ENCODE peak calls at places on chromosome 11, in six cellular contexts. R is astrocyte, J is left lung, X is right lobe of liver, F is PC-9, D is stomach. C is an unnamed sample.

GRCh38 chr11:69411257-69411924 is 70.1 kb upstream of the LINC01488 start:
- DNase-seq in R (no peak), J (no peak), X (no peak), F (no peak), D (no peak), C (no peak)

GRCh38 chr11:9753031-9753430 is 89.2 kb downstream of the SWAP70 start:
- DNase-seq in R (peak; percentile 84), J (no peak), X (no peak), F (no peak), D (no peak), C (no peak)

GRCh38 chr11:1640076-1640946 is 10.7 kb downstream of the KRTAP5-5 start:
- DNase-seq in R (no peak), J (peak; percentile 87), X (peak; percentile 68), F (no peak), D (peak; percentile 43), C (no peak)

GRCh38 chr11:122305018-122305417 is 189.0 kb upstream of the BLID start:
- DNase-seq in R (no peak), J (no peak), X (no peak), F (no peak), D (no peak), C (no peak)

GRCh38 chr11:68509105-68509504 is 48.6 kb downstream of the PPP6R3 start:
- DNase-seq in R (peak; percentile 18), J (no peak), X (no peak), F (no peak), D (no peak), C (no peak)

GRCh38 chr11:10490398-10491232 is 35.6 kb downstream of the AMPD3 start:
- DNase-seq in R (peak; percentile 95), J (peak; percentile 70), X (no peak), F (peak; percentile 88), D (peak; percentile 68), C (peak; percentile 84)

GRCh38 chr11:121654506-121655480 is 202.0 kb upstream of the SORL1-AS1 start:
- DNase-seq in R (no peak), J (no peak), X (no peak), F (peak; percentile 59), D (no peak), C (no peak)

GRCh38 chr11:34358258-34358665 is 452 bp upstream of the ABTB2 start:
- DNase-seq in R (peak; percentile 64), J (peak; percentile 86), X (peak; percentile 89), F (peak; percentile 79), D (peak; percentile 59), C (peak; percentile 83)

GRCh38 chr11:68956142-68956541 is 24.6 kb downstream of the MRGPRD start:
- DNase-seq in R (no peak), J (no peak), X (no peak), F (no peak), D (no peak), C (no peak)

GRCh38 chr11:13384837-13385417 is 78.1 kb downstream of the BTBD10 start:
- DNase-seq in R (peak; percentile 25), J (no peak), X (no peak), F (no peak), D (no peak), C (no peak)

GRCh38 chr11:113670149-113670829 is 35.8 kb downstream of the TMPRSS5 start:
- DNase-seq in R (no peak), J (no peak), X (no peak), F (no peak), D (no peak), C (no peak)

GRCh38 chr11:67266424-67267187 is at the start of gene GRK2:
- DNase-seq in R (no peak), J (peak; percentile 89), X (peak; percentile 76), F (no peak), D (peak; percentile 52), C (peak; percentile 81)

DNA sequence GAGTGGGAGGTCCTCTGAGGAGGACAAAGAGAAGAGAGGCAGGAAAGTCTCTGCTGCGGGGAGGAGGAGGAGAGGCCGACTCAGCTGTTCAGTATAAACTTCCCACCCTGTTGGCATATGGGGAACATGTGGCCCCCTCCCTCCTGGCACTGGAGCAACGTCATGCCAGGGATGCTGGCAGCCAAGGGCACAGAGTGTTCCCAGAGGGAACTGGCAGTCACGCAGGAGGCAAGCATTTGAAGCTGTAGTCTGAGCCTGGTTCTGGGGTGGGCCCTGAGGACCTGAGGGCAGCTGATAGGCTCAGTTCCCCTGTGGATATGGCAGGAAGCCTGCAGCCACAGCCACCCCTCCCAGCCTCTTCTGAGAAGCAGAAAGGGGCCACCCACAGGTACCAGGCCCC is 67.1 kb upstream of the TSPAN18 start:
- DNase-seq in R (no peak), J (no peak), X (no peak), F (no peak), D (no peak), C (peak; percentile 87)
- H3K27ac ChIP-seq in R (no peak overlapping the region), J (no peak overlapping the region), X (no peak overlapping the region), F (no peak overlapping the region), D (no peak overlapping the region), C (peak overlapping the region; percentile 29)

GRCh38 chr11:75950141-75950540 is 135.1 kb downstream of the UVRAG start:
- DNase-seq in R (no peak), J (no peak), X (no peak), F (no peak), D (no peak), C (no peak)

GRCh38 chr11:75949023-75949672 is 134.1 kb downstream of the UVRAG start:
- DNase-seq in R (no peak), J (no peak), X (no peak), F (no peak), D (no peak), C (no peak)

GRCh38 chr11:75944515-75944914 is 129.5 kb downstream of the UVRAG start:
- DNase-seq in R (no peak), J (no peak), X (no peak), F (no peak), D (no peak), C (no peak)

GRCh38 chr11:75946531-75947530 is 131.8 kb downstream of the UVRAG start:
- DNase-seq in R (peak; percentile 80), J (no peak), X (no peak), F (peak; percentile 56), D (no peak), C (peak; percentile 29)

DNA sequence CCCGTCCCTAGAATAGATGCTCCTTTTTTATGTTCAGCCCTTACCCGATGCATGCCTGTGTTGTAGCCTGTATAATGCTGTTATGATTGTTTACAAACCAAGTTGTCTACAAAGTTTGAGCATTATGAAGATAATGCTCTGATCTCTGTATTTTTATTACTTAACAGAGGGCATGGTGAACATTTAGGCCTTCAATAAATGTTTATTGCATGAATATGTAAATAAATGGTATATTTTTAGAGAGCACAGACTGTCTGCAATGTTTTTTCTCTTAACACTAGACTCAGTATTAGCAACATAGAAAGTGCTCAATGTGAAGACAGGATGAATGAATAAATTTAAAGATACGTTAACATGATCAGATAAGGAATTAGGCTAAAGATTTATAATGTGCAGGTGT is 130.9 kb downstream of the UVRAG start:
- DNase-seq in R (no peak), J (no peak), X (no peak), F (no peak), D (no peak), C (no peak)
- H3K27ac ChIP-seq in R (no peak overlapping the region), J (no peak overlapping the region), X (no peak overlapping the region), F (no peak overlapping the region), D (no peak overlapping the region), C (no peak overlapping the region)

DNA sequence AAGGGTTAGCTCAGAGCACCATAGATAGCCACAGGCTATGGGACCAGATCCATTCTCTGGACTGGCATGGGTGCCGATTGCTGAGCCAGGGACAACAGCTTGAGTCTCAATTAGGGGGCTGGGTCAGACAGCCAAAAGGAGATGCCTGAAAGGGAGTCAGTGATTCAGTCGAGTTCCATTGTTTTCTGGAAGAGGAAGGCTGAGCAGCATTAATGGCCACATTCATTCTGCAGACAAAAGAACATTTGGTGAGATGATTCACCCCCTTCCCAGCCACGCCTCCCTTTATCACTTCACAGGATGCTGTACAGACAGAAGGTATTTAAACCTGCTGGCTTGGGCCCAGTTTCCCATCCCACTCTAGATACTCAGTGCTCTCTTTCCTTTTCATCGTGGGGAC is 131.9 kb downstream of the ADAMTS15 start:
- DNase-seq in R (peak; percentile 99), J (no peak), X (no peak), F (peak; percentile 70), D (no peak), C (no peak)
- H3K27ac ChIP-seq in R (peak overlapping the region; percentile 99), J (no peak overlapping the region), X (no peak overlapping the region), F (peak overlapping the region; percentile 82), D (peak overlapping the region; percentile 63), C (peak overlapping the region; percentile 80)

DNA sequence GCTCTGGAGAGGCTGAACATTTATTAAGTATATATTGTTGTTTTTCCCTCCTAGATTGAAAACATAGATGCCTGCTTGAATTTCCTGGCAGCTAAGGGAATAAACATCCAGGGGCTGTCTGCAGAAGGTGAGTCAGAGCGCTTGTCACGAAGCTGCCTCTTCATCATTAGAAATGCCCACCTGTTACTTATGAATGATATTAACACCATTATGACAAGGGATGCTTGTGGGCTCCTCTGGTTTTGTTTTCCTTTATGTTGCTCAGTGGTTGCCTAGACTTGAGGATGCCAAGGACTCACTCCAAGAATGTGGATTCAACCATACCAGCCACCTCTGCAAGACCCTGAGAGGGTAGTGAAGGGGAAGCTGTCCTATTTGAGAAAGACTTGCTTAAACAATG is 156.2 kb downstream of the NAV2 start:
- DNase-seq in R (peak; percentile 61), J (no peak), X (no peak), F (no peak), D (no peak), C (no peak)
- H3K27ac ChIP-seq in R (no peak overlapping the region), J (no peak overlapping the region), X (no peak overlapping the region), F (no peak overlapping the region), D (no peak overlapping the region), C (peak overlapping the region; percentile 48)

DNA sequence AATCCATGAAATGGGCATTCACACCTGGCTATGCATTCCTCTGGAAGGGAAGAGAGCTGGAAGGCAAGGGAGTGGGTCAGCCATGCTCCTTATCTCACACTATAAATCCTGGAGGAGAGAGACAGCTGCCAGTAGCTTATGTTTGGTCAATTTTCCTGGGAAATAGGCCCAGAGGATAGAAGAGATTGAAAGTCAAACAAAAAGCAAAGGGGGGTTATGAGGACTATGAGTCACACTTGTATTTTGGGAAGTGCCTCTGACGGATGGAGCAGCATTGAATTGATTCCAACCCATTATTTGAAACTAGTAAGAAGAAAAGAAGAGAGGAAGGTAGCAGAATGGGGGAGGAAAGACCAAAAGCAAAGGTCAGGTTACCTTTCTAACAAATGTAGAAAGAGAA is 25.0 kb downstream of the SNX19 start:
- DNase-seq in R (peak; percentile 49), J (no peak), X (no peak), F (no peak), D (no peak), C (no peak)
- H3K27ac ChIP-seq in R (no peak overlapping the region), J (no peak overlapping the region), X (no peak overlapping the region), F (no peak overlapping the region), D (peak overlapping the region; percentile 26), C (peak overlapping the region; percentile 42)

DNA sequence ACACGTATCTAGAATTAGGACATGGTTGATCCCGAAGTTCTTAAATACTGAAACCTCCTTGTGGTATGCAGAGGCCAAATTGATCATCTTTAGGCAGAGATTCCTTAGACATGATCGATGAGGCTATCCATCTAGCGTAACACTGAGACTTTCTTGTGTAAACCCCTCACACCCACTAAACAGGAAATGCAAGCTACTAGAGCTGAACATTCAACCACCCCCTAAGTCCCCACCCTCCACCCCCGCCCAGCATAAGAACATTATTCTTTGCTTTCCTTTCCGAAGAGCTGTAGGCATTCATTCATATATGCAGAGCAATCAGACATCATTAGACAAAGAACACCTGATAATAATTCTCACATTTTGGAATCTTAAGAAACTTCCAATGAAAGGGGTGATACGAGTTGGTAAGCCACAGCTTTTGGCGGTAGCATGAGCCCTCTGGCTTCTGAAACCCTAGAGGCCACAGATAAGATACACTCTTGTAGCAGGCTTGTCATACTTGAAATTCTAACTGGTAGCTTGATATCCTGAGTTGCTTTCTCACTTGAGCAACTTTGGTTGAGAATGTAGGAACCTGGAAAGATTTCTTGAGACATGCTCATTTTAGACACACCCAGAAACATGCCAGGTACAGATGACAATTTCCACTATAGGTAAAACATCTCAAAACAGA is 42.2 kb downstream of the FLI1 start:
- DNase-seq in R (no peak), J (no peak), X (no peak), F (no peak), D (no peak), C (no peak)
- H3K27ac ChIP-seq in R (no peak overlapping the region), J (peak overlapping the region; percentile 67), X (no peak overlapping the region), F (no peak overlapping the region), D (no peak overlapping the region), C (no peak overlapping the region)